ENCODE peak calls at places on chromosomes 1 and 21, in four cellular contexts. One of them, this sample, is unnamed.

GRCh38 chr1:217139513-217139912 is 416.3 kb upstream of the ESRRG start:
- DNase-seq in RWPE1: no peak
- DNase-seq in mesendoderm: peak
- DNase-seq in CD4-positive, alpha-beta memory T cell: no peak
- DNase-seq in this sample: no peak

GRCh38 chr1:66383602-66384001 is 150.4 kb upstream of the SGIP1 start:
- DNase-seq in RWPE1: no peak
- DNase-seq in mesendoderm: no peak
- DNase-seq in CD4-positive, alpha-beta memory T cell: no peak
- DNase-seq in this sample: no peak

GRCh38 chr1:68213843-68214242 is 18.5 kb downstream of the WLS start:
- DNase-seq in RWPE1: no peak
- DNase-seq in mesendoderm: peak
- DNase-seq in CD4-positive, alpha-beta memory T cell: no peak
- DNase-seq in this sample: no peak

GRCh38 chr21:43305811-43306311 is 121.1 kb downstream of the SIK1 start:
- DNase-seq in RWPE1: no peak
- DNase-seq in mesendoderm: no peak
- DNase-seq in CD4-positive, alpha-beta memory T cell: no peak
- DNase-seq in this sample: no peak

GRCh38 chr1:155177918-155178281 is 4.3 kb downstream of the TRIM46 start:
- DNase-seq in RWPE1: no peak
- DNase-seq in mesendoderm: no peak
- DNase-seq in CD4-positive, alpha-beta memory T cell: no peak
- DNase-seq in this sample: no peak

GRCh38 chr1:109379422-109379821 is 18.3 kb downstream of the SORT1 start:
- DNase-seq in RWPE1: no peak
- DNase-seq in mesendoderm: no peak
- DNase-seq in CD4-positive, alpha-beta memory T cell: no peak
- DNase-seq in this sample: no peak

GRCh38 chr1:184504012-184504694 is 117.3 kb downstream of the C1orf21 start:
- DNase-seq in RWPE1: no peak
- DNase-seq in mesendoderm: peak
- DNase-seq in CD4-positive, alpha-beta memory T cell: no peak
- DNase-seq in this sample: no peak

GRCh38 chr1:27361553-27361952 is 5.2 kb downstream of the MAP3K6 start:
- DNase-seq in RWPE1: no peak
- DNase-seq in mesendoderm: no peak
- DNase-seq in CD4-positive, alpha-beta memory T cell: no peak
- DNase-seq in this sample: no peak

GRCh38 chr1:152869808-152870419 is 8.2 kb upstream of the SMCP start:
- DNase-seq in RWPE1: peak
- DNase-seq in mesendoderm: peak
- DNase-seq in CD4-positive, alpha-beta memory T cell: peak
- DNase-seq in this sample: peak

GRCh38 chr1:54805981-54806381 is 4.9 kb upstream of the TTC22 start:
- DNase-seq in RWPE1: no peak
- DNase-seq in mesendoderm: no peak
- DNase-seq in CD4-positive, alpha-beta memory T cell: no peak
- DNase-seq in this sample: no peak

GRCh38 chr1:80048706-80049105 is 1042.2 kb upstream of the ADGRL4 start:
- DNase-seq in RWPE1: no peak
- DNase-seq in mesendoderm: no peak
- DNase-seq in CD4-positive, alpha-beta memory T cell: no peak
- DNase-seq in this sample: no peak

GRCh38 chr1:101388904-101389546 is 152.2 kb downstream of the S1PR1 start:
- DNase-seq in RWPE1: no peak
- DNase-seq in mesendoderm: no peak
- DNase-seq in CD4-positive, alpha-beta memory T cell: no peak
- DNase-seq in this sample: no peak

GRCh38 chr1:22763479-22764200 is 53.0 kb downstream of the EPHB2 start:
- DNase-seq in RWPE1: no peak
- DNase-seq in mesendoderm: peak
- DNase-seq in CD4-positive, alpha-beta memory T cell: no peak
- DNase-seq in this sample: no peak

GRCh38 chr1:10210841-10211804 is 753 bp downstream of the KIF1B start:
- DNase-seq in RWPE1: peak
- DNase-seq in mesendoderm: peak
- DNase-seq in CD4-positive, alpha-beta memory T cell: peak
- DNase-seq in this sample: no peak

GRCh38 chr21:41207401-41208388 is 39.7 kb downstream of the BACE2 start:
- DNase-seq in RWPE1: no peak
- DNase-seq in mesendoderm: no peak
- DNase-seq in CD4-positive, alpha-beta memory T cell: no peak
- DNase-seq in this sample: peak

GRCh38 chr1:201268604-201269151 is 14.6 kb upstream of the PKP1 start:
- DNase-seq in RWPE1: no peak
- DNase-seq in mesendoderm: no peak
- DNase-seq in CD4-positive, alpha-beta memory T cell: no peak
- DNase-seq in this sample: no peak

GRCh38 chr1:93588206-93588605 is 93.4 kb downstream of the BCAR3 start:
- DNase-seq in RWPE1: no peak
- DNase-seq in mesendoderm: no peak
- DNase-seq in CD4-positive, alpha-beta memory T cell: no peak
- DNase-seq in this sample: no peak

DNA sequence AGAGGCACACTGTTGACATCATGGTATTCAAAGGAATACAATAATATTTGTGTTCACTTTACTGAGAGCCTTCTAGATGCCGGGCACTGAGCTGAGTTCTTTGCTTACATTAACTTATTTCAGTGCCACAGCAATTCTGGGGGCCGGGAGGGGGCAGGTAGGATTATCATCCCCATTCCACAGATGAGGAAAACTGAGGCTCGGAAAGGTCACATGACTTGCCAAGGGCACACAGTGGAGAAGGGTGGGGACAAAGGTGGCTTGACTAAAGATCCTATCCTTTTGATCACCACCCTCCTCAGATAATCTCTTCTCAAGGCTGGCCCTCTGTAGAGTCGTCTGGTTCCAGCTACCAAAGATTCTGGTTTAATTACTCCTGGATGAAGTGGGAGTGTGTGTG is 38.7 kb downstream of the KAZN start:
- DNase-seq in RWPE1: no peak
- DNase-seq in mesendoderm: no peak
- DNase-seq in CD4-positive, alpha-beta memory T cell: no peak
- DNase-seq in this sample: no peak
- H3K27ac ChIP-seq in RWPE1: no peak
- H3K27ac ChIP-seq in mesendoderm: no peak
- H3K27ac ChIP-seq in CD4-positive, alpha-beta memory T cell: no peak
- H3K27ac ChIP-seq in this sample: no peak

GRCh38 chr21:28632718-28633408 is 359.8 kb downstream of the LTN1 start:
- DNase-seq in RWPE1: peak
- DNase-seq in mesendoderm: no peak
- DNase-seq in CD4-positive, alpha-beta memory T cell: no peak
- DNase-seq in this sample: no peak

GRCh38 chr21:28636988-28637691 is 355.5 kb downstream of the LTN1 start:
- DNase-seq in RWPE1: peak
- DNase-seq in mesendoderm: no peak
- DNase-seq in CD4-positive, alpha-beta memory T cell: no peak
- DNase-seq in this sample: no peak

GRCh38 chr21:28635541-28635940 is 357.1 kb downstream of the LTN1 start:
- DNase-seq in RWPE1: no peak
- DNase-seq in mesendoderm: no peak
- DNase-seq in CD4-positive, alpha-beta memory T cell: no peak
- DNase-seq in this sample: no peak

GRCh38 chr21:28639742-28640141 is 352.9 kb downstream of the LTN1 start:
- DNase-seq in RWPE1: no peak
- DNase-seq in mesendoderm: no peak
- DNase-seq in CD4-positive, alpha-beta memory T cell: no peak
- DNase-seq in this sample: no peak

DNA sequence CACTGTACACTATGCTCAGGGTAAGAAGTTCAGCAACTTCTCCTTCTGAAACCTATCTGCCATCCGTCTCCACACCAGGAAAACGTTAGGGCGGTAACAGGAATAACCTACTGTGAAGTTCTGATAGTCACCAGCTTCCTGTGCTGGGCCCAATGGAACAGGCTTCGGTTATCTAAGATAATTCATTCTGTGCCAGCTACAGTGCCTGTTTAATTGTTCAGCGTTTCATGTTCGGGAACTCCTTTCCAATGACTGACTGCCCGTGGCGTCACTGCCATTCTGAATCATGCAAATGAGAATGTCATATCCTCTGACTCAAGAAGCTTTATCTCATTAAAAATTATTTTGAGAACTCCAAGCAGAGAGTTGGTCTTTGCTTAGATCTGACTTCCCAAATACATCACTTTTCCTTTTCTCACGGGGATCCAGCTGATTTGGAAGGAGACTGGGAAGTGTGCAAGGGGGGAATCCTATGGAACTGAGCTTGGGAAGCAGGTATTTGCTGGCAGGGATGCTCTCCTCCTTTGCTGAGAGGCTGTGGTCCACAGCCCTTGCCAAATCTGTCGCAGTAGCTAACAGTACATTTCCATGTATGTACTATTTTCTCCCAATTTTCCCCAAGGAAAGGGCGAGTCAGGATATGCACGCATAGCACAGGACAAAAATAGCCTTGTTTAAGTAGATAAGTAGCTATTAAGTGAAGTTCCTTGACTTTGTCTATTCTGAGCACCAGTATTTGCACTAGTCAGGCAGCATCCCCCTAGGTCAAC is 358.7 kb downstream of the LTN1 start:
- DNase-seq in RWPE1: peak
- DNase-seq in mesendoderm: no peak
- DNase-seq in CD4-positive, alpha-beta memory T cell: no peak
- DNase-seq in this sample: no peak
- H3K27ac ChIP-seq in RWPE1: peak
- H3K27ac ChIP-seq in mesendoderm: no peak
- H3K27ac ChIP-seq in CD4-positive, alpha-beta memory T cell: no peak
- H3K27ac ChIP-seq in this sample: no peak

GRCh38 chr21:33197546-33197945 is 32.2 kb upstream of the IFNAR2 start:
- DNase-seq in RWPE1: no peak
- DNase-seq in mesendoderm: peak
- DNase-seq in CD4-positive, alpha-beta memory T cell: no peak
- DNase-seq in this sample: no peak

GRCh38 chr21:33201945-33202344 is 27.8 kb upstream of the IFNAR2 start:
- DNase-seq in RWPE1: no peak
- DNase-seq in mesendoderm: no peak
- DNase-seq in CD4-positive, alpha-beta memory T cell: no peak
- DNase-seq in this sample: no peak

GRCh38 chr21:33198346-33199135 is 31.2 kb upstream of the IFNAR2 start:
- DNase-seq in RWPE1: no peak
- DNase-seq in mesendoderm: no peak
- DNase-seq in CD4-positive, alpha-beta memory T cell: no peak
- DNase-seq in this sample: no peak

GRCh38 chr21:33199516-33200217 is 30.1 kb upstream of the IFNAR2 start:
- DNase-seq in RWPE1: peak
- DNase-seq in mesendoderm: peak
- DNase-seq in CD4-positive, alpha-beta memory T cell: peak
- DNase-seq in this sample: peak

DNA sequence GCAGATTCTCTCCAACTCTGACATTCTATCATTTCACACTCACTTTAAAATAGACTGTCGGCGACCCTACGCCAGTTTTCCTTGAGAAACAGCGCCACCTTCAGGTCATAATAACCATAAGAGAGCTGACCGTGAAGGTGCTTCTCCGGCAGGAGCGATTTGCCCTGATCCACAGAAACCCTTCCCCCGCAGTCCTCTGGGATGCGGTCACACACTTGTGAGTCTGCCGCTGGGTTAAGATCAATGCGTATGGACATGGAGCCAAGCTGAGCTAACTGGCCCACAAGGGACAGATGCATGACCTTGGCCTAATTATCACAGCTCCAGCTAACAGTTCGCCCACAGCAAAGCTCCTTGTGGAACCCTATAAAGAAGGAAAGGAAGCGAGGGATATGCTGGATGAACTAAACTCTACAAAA is 32.8 kb upstream of the IFNAR2 start:
- DNase-seq in RWPE1: peak
- DNase-seq in mesendoderm: peak
- DNase-seq in CD4-positive, alpha-beta memory T cell: peak
- DNase-seq in this sample: peak
- H3K27ac ChIP-seq in RWPE1: no peak
- H3K27ac ChIP-seq in mesendoderm: no peak
- H3K27ac ChIP-seq in CD4-positive, alpha-beta memory T cell: no peak
- H3K27ac ChIP-seq in this sample: no peak

DNA sequence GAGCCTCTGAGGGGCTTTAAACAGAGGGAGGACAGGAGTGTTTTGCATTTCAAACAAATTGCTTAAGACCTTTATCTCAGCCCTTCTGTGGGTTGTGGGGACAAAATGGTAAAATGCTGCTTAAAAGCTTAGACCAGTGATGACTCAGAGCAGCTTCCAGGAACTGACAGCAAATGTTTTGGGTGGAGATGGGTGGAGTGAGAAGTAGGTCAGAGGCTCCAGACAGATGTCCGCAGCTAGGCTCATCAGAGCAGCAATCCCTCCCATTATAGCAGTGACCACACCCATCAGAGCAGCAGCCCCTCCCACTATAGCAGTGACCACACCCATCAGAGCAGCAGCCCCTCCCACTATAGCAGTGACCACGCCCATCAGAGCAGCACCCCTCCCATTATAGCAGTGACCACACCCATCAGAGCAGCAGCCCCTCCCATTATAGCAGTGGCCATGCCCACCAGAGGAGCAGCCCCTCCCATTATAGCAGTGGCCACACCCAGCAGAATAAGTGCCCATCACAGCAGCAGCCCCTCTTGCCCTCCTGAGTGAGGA is 532.2 kb downstream of the MATN1 start:
- DNase-seq in RWPE1: peak
- DNase-seq in mesendoderm: peak
- DNase-seq in CD4-positive, alpha-beta memory T cell: peak
- DNase-seq in this sample: no peak
- H3K27ac ChIP-seq in RWPE1: peak
- H3K27ac ChIP-seq in mesendoderm: no peak
- H3K27ac ChIP-seq in CD4-positive, alpha-beta memory T cell: peak
- H3K27ac ChIP-seq in this sample: no peak